ENCODE peak calls at places on chromosomes 11 and 22, in eight cellular contexts. E, T, K, V, Y, M, Z and J are unnamed samples. For H3K36me3, the result is how much of the 10 kb centered on the place peaks cover.

GRCh38 chr11:37952035-37952434 is 1354.0 kb upstream of the RAG2 start:
- DNase-seq in K (no peak), Y (no peak), M (no peak), T (no peak), E (no peak), Z (no peak), V (no peak), J (no peak)

GRCh38 chr11:65426839-65427690 is 4.5 kb downstream of the NEAT1 start:
- DNase-seq in E (peak), M (peak), T (peak), V (peak), Y (peak), Z (peak), K (no peak), J (peak)

GRCh38 chr11:64284962-64285884 is at the start of gene GPR137:
- DNase-seq in K (peak), Y (peak), V (peak), T (peak), E (peak), M (peak), Z (peak), J (peak)

GRCh38 chr11:123682976-123683375 is 28.6 kb upstream of the SCN3B start:
- DNase-seq in Z (no peak), V (no peak), M (no peak), T (no peak), K (no peak), Y (no peak), E (no peak), J (no peak)

GRCh38 chr11:47714554-47715081 is 551 bp downstream of the AGBL2 start:
- DNase-seq in Z (no peak), M (no peak), T (no peak), K (peak), E (no peak), Y (peak), V (peak), J (no peak)

GRCh38 chr11:34363363-34364084 is 5.7 kb upstream of the ABTB2 start:
- DNase-seq in K (no peak), Z (no peak), V (no peak), Y (no peak), M (no peak), T (no peak), E (no peak), J (no peak)

GRCh38 chr22:38317995-38318715 is 922 bp upstream of the CSNK1E start:
- DNase-seq in V (peak), M (peak), E (peak), Z (peak), T (peak), Y (peak), K (peak), J (peak)

GRCh38 chr11:36711104-36711825 is 113.2 kb upstream of the RAG2 start:
- DNase-seq in T (no peak), M (no peak), Z (no peak), K (peak), Y (no peak), V (no peak), E (peak), J (no peak)

GRCh38 chr11:132111781-132112380 is 741.5 kb downstream of the NTM start:
- DNase-seq in Z (no peak), T (no peak), M (no peak), Y (no peak), K (peak), E (peak), V (no peak), J (no peak)

GRCh38 chr11:56404393-56404792 is 8.1 kb upstream of the OR5AL1 start:
- DNase-seq in K (no peak), E (no peak), T (no peak), M (no peak), V (no peak), Z (no peak), Y (no peak), J (no peak)

GRCh38 chr22:19105867-19106802 is 16.1 kb downstream of the DGCR2 start:
- DNase-seq in K (peak), T (no peak), V (peak), Y (no peak), M (no peak), E (peak), Z (no peak), J (no peak)

GRCh38 chr11:119254239-119254638 is 48.1 kb downstream of the CBL start:
- DNase-seq in M (no peak), Y (no peak), K (no peak), T (no peak), Z (no peak), E (no peak), V (no peak), J (no peak)

GRCh38 chr11:67665537-67666302 is 8.7 kb downstream of the ALDH3B2 start:
- DNase-seq in V (no peak), Z (no peak), K (no peak), T (peak), M (no peak), Y (peak), E (peak), J (no peak)

GRCh38 chr11:108278954-108279353 is 56.1 kb downstream of the ATM start:
- DNase-seq in T (no peak), M (no peak), K (no peak), Y (no peak), E (no peak), V (no peak), Z (no peak), J (no peak)

GRCh38 chr11:108278546-108278945 is 55.7 kb downstream of the ATM start:
- DNase-seq in T (no peak), K (no peak), E (no peak), Y (no peak), Z (no peak), M (no peak), V (no peak), J (peak)
- H3K36me3 ChIP-seq in T (under half), K (under half), E (under half), Y (under half), Z (half or more), M (half or more), V (under half), J (under half)

GRCh38 chr11:836700-837099 is 3.9 kb downstream of the CD151 start:
- DNase-seq in T (no peak), K (no peak), V (no peak), E (no peak), Z (no peak), M (no peak), Y (no peak), J (peak)
- H3K36me3 ChIP-seq in T (under half), K (under half), V (under half), E (half or more), Z (half or more), M (half or more), Y (under half), J (under half)

GRCh38 chr22:27883656-27884350 is 35.3 kb downstream of the PITPNB start:
- DNase-seq in Y (no peak), Z (no peak), V (no peak), K (peak), E (no peak), T (no peak), M (no peak), J (no peak)
- H3K36me3 ChIP-seq in Y (under half), Z (under half), V (under half), K (under half), E (under half), T (under half), M (under half), J (under half)

GRCh38 chr11:62416596-62416995 is 2.2 kb upstream of the SCGB1A1 start:
- DNase-seq in K (no peak), E (no peak), M (no peak), T (no peak), V (no peak), Y (no peak), Z (no peak), J (no peak)
- H3K36me3 ChIP-seq in K (under half), E (under half), M (under half), T (under half), V (under half), Y (under half), Z (under half), J (under half)

DNA sequence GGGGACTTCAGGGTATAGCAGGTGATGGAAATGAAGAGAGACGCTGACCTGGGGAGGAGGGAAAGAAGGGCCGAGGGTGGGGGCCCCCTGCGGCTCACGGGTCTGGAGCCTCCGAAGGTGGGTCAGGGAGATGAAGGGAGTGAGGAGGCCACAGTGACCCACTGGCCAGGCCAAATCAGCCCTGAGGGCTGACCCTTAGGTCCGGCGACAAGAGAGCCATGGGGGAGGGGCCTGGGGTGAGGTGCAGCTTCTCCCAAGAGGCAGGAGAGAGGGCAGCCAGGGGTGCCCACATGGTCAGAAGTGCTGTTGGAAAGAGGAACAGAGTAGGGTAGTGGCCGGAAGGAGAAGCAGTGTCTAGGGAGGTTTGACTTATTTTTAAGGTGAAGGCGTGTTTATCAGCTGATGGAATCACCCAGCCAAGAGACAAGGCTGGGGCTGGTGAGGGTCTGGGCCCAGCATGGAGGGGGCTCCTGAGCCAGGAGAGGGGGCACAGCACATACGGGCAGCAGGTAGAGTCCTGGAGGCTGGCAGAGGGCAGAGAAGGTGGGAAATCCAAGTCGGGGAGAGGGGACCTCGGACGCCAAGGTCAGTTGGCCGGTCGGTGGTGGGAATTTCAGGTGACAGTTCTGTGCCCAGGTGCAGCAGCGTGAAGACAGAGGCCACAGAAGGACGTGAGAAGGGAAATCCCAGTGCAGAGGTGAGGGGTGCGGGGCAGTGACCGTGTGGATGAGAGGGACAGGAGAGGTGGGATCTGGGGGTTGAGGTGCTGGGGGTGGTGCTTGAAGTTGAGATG is 49.0 kb downstream of the LINC01488 start:
- DNase-seq in M (no peak), Y (no peak), V (peak), Z (no peak), E (no peak), K (no peak), T (no peak), J (no peak)
- H3K36me3 ChIP-seq in M (under half), Y (under half), V (under half), Z (under half), E (under half), K (under half), T (under half), J (under half)

GRCh38 chr11:130909650-130910049 is 6.6 kb downstream of the SNX19 start:
- DNase-seq in T (no peak), E (peak), Z (no peak), M (no peak), V (no peak), K (peak), Y (no peak), J (no peak)

GRCh38 chr11:130907229-130907628 is 9.1 kb downstream of the SNX19 start:
- DNase-seq in Z (no peak), V (no peak), T (no peak), Y (no peak), M (no peak), E (no peak), K (no peak), J (no peak)

GRCh38 chr11:130906616-130907015 is 9.7 kb downstream of the SNX19 start:
- DNase-seq in Z (no peak), T (no peak), V (no peak), Y (no peak), E (no peak), K (no peak), M (no peak), J (no peak)

GRCh38 chr11:130908770-130909625 is 7.3 kb downstream of the SNX19 start:
- DNase-seq in Y (no peak), M (no peak), Z (no peak), T (no peak), K (peak), E (peak), V (no peak), J (no peak)

GRCh38 chr11:130908061-130908460 is 8.2 kb downstream of the SNX19 start:
- DNase-seq in E (no peak), M (no peak), V (no peak), Y (no peak), K (no peak), T (no peak), Z (no peak), J (no peak)
- H3K36me3 ChIP-seq in E (under half), M (half or more), V (under half), Y (under half), K (under half), T (half or more), Z (half or more), J (under half)